ENCODE peak calls at places on chromosomes 4 and X, in eight cellular contexts. E is tibial nerve; B is transverse colon; Z is CD8-positive, alpha-beta memory T cell; J is hepatocyte; V is mesenchymal stem cell; W is lung; G is HCT116. Y is an unnamed sample. For H3K4me1, the result is how much of the 10 kb centered on the place peaks cover.

GRCh38 chr4:145388043-145388442 is 93.6 kb upstream of the SMAD1 start:
- DNase-seq in E (no peak), B (no peak), Z (no peak), J (no peak), V (no peak), W (no peak), G (no peak), Y (no peak)

GRCh38 chr4:123343400-123344060 is 53.1 kb upstream of the SPRY1 start:
- DNase-seq in E (no peak), B (no peak), Z (no peak), J (no peak), V (no peak), W (no peak), G (no peak), Y (no peak)

GRCh38 chrX:13219990-13220764 is 99.7 kb downstream of the ATXN3L start:
- DNase-seq in E (no peak), B (no peak), Z (no peak), J (no peak), V (peak), W (no peak), G (no peak), Y (no peak)

GRCh38 chrX:26747877-26748276 is 531.9 kb downstream of the MAGEB5 start:
- DNase-seq in E (no peak), B (no peak), Z (no peak), J (no peak), V (no peak), W (no peak), G (no peak), Y (no peak)

GRCh38 chrX:150506486-150506885 is 61.9 kb upstream of the MTM1 start:
- DNase-seq in E (no peak), B (no peak), Z (no peak), J (no peak), V (no peak), W (no peak), G (no peak), Y (no peak)

GRCh38 chr4:110781944-110782343 is 159.1 kb upstream of the PITX2 start:
- DNase-seq in E (no peak), B (no peak), Z (no peak), J (no peak), V (no peak), W (no peak), G (no peak), Y (no peak)

GRCh38 chr4:7905461-7905915 is 34.2 kb downstream of the AFAP1 start:
- DNase-seq in E (peak), B (no peak), Z (no peak), J (no peak), V (peak), W (no peak), G (no peak), Y (peak)

GRCh38 chrX:2450681-2451080 is 50.1 kb downstream of the DHRSX start:
- DNase-seq in E (no peak), B (no peak), Z (no peak), J (no peak), V (no peak), W (no peak), G (no peak), Y (no peak)

GRCh38 chr4:98778206-98778605 is 119.8 kb upstream of the TSPAN5 start:
- DNase-seq in E (no peak), B (no peak), Z (no peak), J (peak), V (peak), W (no peak), G (no peak), Y (no peak)

GRCh38 chr4:186689476-186689875 is 34.2 kb downstream of the FAT1 start:
- DNase-seq in E (no peak), B (no peak), Z (no peak), J (no peak), V (no peak), W (peak), G (no peak), Y (no peak)
- H3K4me1 ChIP-seq in E (under half), B (half or more), Z (under half), J (under half), V (under half), W (under half), G (half or more), Y (under half)

GRCh38 chrX:40082447-40083119 is 15.2 kb downstream of the BCOR start:
- DNase-seq in E (no peak), B (no peak), Z (no peak), J (no peak), V (no peak), W (no peak), G (no peak), Y (peak)

GRCh38 chrX:40081679-40082068 is 16.1 kb downstream of the BCOR start:
- DNase-seq in E (no peak), B (no peak), Z (no peak), J (no peak), V (no peak), W (no peak), G (no peak), Y (no peak)

GRCh38 chrX:40079572-40079971 is 18.2 kb downstream of the BCOR start:
- DNase-seq in E (no peak), B (no peak), Z (no peak), J (no peak), V (no peak), W (no peak), G (no peak), Y (no peak)

GRCh38 chrX:40083120-40083978 is 14.4 kb downstream of the BCOR start:
- DNase-seq in E (no peak), B (no peak), Z (no peak), J (peak), V (no peak), W (no peak), G (no peak), Y (no peak)

GRCh38 chrX:40080896-40081678 is 16.7 kb downstream of the BCOR start:
- DNase-seq in E (no peak), B (no peak), Z (no peak), J (peak), V (no peak), W (no peak), G (no peak), Y (no peak)
- H3K4me1 ChIP-seq in E (under half), B (half or more), Z (under half), J (half or more), V (under half), W (under half), G (under half), Y (under half)

GRCh38 chr4:2803624-2804448 is 11.0 kb downstream of the SH3BP2 start:
- DNase-seq in E (no peak), B (peak), Z (no peak), J (no peak), V (peak), W (no peak), G (peak), Y (peak)
- H3K4me1 ChIP-seq in E (half or more), B (half or more), Z (under half), J (half or more), V (half or more), W (half or more), G (under half), Y (under half)

DNA sequence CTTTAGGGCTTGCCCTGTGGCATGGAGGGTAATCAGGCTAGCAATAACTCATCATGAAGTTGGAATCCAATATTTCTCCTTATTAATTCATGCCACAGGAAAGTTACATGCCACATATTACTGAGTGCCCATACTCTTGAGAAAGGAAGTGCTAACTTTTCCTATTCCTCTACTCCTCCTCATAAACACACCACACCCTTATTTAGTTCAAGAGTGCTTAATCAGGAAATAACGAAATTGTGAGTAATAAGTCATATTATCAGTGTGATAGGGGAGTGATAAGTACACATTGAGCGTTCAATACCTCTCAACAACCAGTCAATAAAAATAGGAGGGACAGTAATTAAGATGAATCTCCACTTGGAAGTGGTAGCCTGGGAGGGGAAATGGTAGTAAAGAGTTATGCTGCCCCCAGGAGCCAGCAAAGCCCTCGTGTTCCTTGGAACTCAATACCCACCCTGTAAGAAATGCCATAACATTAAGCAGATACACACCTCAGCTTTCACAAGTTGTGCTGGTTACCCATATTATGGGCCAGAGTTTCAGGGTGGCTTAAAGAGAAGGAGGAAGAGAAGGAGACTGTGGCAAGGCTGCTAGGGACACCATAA is 410.0 kb upstream of the NR3C2 start:
- DNase-seq in E (no peak), B (no peak), Z (no peak), J (no peak), V (no peak), W (no peak), G (no peak), Y (no peak)
- H3K4me1 ChIP-seq in E (under half), B (half or more), Z (under half), J (under half), V (under half), W (under half), G (under half), Y (under half)

GRCh38 chr4:6279582-6280289 is 10.1 kb downstream of the WFS1 start:
- DNase-seq in E (no peak), B (no peak), Z (no peak), J (no peak), V (no peak), W (no peak), G (no peak), Y (peak)
- H3K4me1 ChIP-seq in E (under half), B (half or more), Z (under half), J (under half), V (under half), W (half or more), G (under half), Y (under half)